ENCODE peak calls at places on chromosomes 2 and 18, in eight cellular contexts. E is SK-N-MC; M is stimulated activated CD4-positive, alpha-beta T cell treated with anti-CD3 and anti-CD28 coated beads, Interleukin-2, amount 100 ng/mL, for 48 hours; A is effector memory CD8-positive, alpha-beta T cell; X is NCI-H1930; T is AG10803; G is GM12878; Z is NCI-H748 treated with DMSO at 0.1 percent for 48 hours. S is an unnamed sample.

GRCh38 chr2:231992888-231993287 is 31.4 kb downstream of the DIS3L2 start:
- DNase-seq in M (no peak), E (no peak), T (peak), A (no peak), X (no peak), G (no peak), Z (no peak), S (no peak)

GRCh38 chr2:8543412-8544167 is 138.3 kb upstream of the ID2 start:
- DNase-seq in M (peak), A (peak), T (peak), X (no peak), E (no peak), G (peak), Z (no peak), S (no peak)

GRCh38 chr18:56333146-56333545 is 305.2 kb downstream of the TXNL1 start:
- DNase-seq in Z (no peak), M (no peak), A (no peak), T (no peak), G (no peak), E (no peak), X (no peak), S (no peak)

GRCh38 chr2:232568161-232568560 is 17.7 kb downstream of the EIF4E2 start:
- DNase-seq in A (no peak), M (no peak), T (peak), X (no peak), E (no peak), G (no peak), Z (no peak), S (no peak)

GRCh38 chr18:6452194-6452593 is 37.5 kb upstream of the L3MBTL4 start:
- DNase-seq in M (no peak), T (no peak), X (no peak), E (no peak), G (no peak), Z (no peak), A (no peak), S (no peak)

GRCh38 chr2:57809230-57809629 is 237.4 kb upstream of the VRK2 start:
- DNase-seq in E (no peak), A (no peak), X (no peak), G (peak), T (no peak), M (no peak), Z (no peak), S (no peak)

GRCh38 chr2:51998890-51999289 is 967.0 kb upstream of the NRXN1 start:
- DNase-seq in T (no peak), M (no peak), Z (no peak), A (no peak), X (no peak), G (no peak), E (no peak), S (no peak)

GRCh38 chr2:102050854-102051391 is 59.2 kb downstream of the IL1R2 start:
- DNase-seq in E (no peak), G (no peak), Z (no peak), X (no peak), A (no peak), T (peak), M (no peak), S (no peak)

GRCh38 chr2:73156539-73157124 is 43.9 kb upstream of the RAB11FIP5 start:
- DNase-seq in X (no peak), G (no peak), M (peak), E (no peak), Z (no peak), T (peak), A (peak), S (no peak)

GRCh38 chr2:69242651-69243051 is 144.4 kb downstream of the GFPT1 start:
- DNase-seq in T (peak), X (no peak), M (no peak), Z (no peak), E (peak), A (no peak), G (no peak), S (no peak)

GRCh38 chr18:76450912-76451421 is 44.1 kb downstream of the ZNF516 start:
- DNase-seq in G (peak), A (no peak), E (peak), M (no peak), Z (no peak), T (peak), X (no peak), S (no peak)

GRCh38 chr18:51123481-51123880 is 74.0 kb downstream of the MEX3C start:
- DNase-seq in X (no peak), G (no peak), M (no peak), Z (no peak), A (no peak), E (no peak), T (no peak), S (no peak)

GRCh38 chr18:28903366-28903765 is 726.4 kb upstream of the CDH2 start:
- DNase-seq in Z (no peak), X (no peak), E (no peak), G (no peak), M (no peak), A (no peak), T (peak), S (no peak)

GRCh38 chr2:138919336-138919735 is 139.1 kb upstream of the NXPH2 start:
- DNase-seq in X (no peak), E (no peak), G (no peak), A (no peak), T (no peak), M (no peak), Z (no peak), S (no peak)

GRCh38 chr2:110157153-110157793 is 41.7 kb upstream of the MALL start:
- DNase-seq in T (peak), G (peak), A (peak), X (no peak), Z (peak), M (no peak), E (peak), S (no peak)

GRCh38 chr2:150255528-150255927 is 231.9 kb downstream of the RND3 start:
- DNase-seq in A (no peak), Z (no peak), M (no peak), X (no peak), G (no peak), E (no peak), T (peak), S (no peak)

GRCh38 chr2:54925022-54925421 is 125.2 kb downstream of the RTN4 start:
- DNase-seq in A (no peak), X (no peak), E (no peak), M (no peak), G (no peak), Z (no peak), T (no peak), S (no peak)

GRCh38 chr2:48144777-48145176 is 238.5 kb upstream of the FBXO11 start:
- DNase-seq in M (no peak), G (no peak), T (no peak), X (no peak), E (no peak), A (no peak), Z (no peak), S (no peak)

GRCh38 chr2:133346654-133347053 is 221.6 kb downstream of the NCKAP5 start:
- DNase-seq in G (no peak), M (no peak), X (no peak), A (no peak), E (no peak), T (peak), Z (no peak), S (no peak)

GRCh38 chr2:141806090-141806489 is 324.7 kb downstream of the LRP1B start:
- DNase-seq in A (no peak), E (no peak), G (no peak), M (no peak), X (no peak), Z (no peak), T (no peak), S (no peak)

GRCh38 chr2:65991332-65991731 is 443.6 kb upstream of the MEIS1 start:
- DNase-seq in A (no peak), E (peak), Z (peak), G (no peak), X (no peak), T (no peak), M (no peak), S (no peak)

GRCh38 chr2:197273485-197273884 is 37.1 kb downstream of the ANKRD44 start:
- DNase-seq in A (no peak), T (no peak), X (no peak), M (no peak), E (no peak), Z (no peak), G (no peak), S (no peak)

GRCh38 chr18:75377258-75377657 is 50.2 kb downstream of the SMIM21 start:
- DNase-seq in T (peak), M (no peak), G (no peak), Z (no peak), E (no peak), X (no peak), A (no peak), S (no peak)

GRCh38 chr2:232042911-232043564 is 81.5 kb downstream of the DIS3L2 start:
- DNase-seq in X (no peak), M (no peak), G (no peak), A (no peak), T (peak), E (no peak), Z (no peak), S (no peak)

GRCh38 chr2:64748561-64748960 is 94.8 kb upstream of the SERTAD2 start:
- DNase-seq in A (no peak), T (no peak), M (no peak), G (no peak), Z (no peak), E (no peak), X (no peak), S (no peak)